ENCODE peak calls at places on chromosomes 13 and 19, in ten cellular contexts. Q, S, J, L, D, Y, A, N, U and C are unnamed samples.

GRCh38 chr13:27728271-27728670 is 64.0 kb upstream of the GSX1 start:
- DNase-seq in Y (no peak), J (no peak), Q (no peak), S (no peak), L (peak; percentile 28), A (no peak), N (no peak), D (no peak), U (no peak), C (peak; percentile 29)

GRCh38 chr13:89899302-89900103 is 1448.0 kb upstream of the MIR17HG start:
- DNase-seq in N (no peak), A (no peak), Y (no peak), Q (no peak), J (no peak), S (no peak), D (no peak), U (no peak), L (no peak), C (no peak)

GRCh38 chr19:33905473-33905936 is 108.8 kb downstream of the KCTD15 start:
- DNase-seq in J (no peak), D (peak; percentile 16), S (no peak), A (no peak), N (no peak), U (no peak), Y (peak; percentile 64), Q (no peak), L (peak; percentile 39), C (no peak)

GRCh38 chr13:26946675-26947342 is 186.2 kb upstream of the GPR12 start:
- DNase-seq in Q (peak; percentile 6), N (no peak), L (no peak), S (no peak), Y (no peak), J (peak; percentile 78), D (peak; percentile 54), U (no peak), A (no peak), C (peak; percentile 59)

GRCh38 chr19:18386543-18387251 is 739 bp downstream of the GDF15 start:
- DNase-seq in D (no peak), L (no peak), S (no peak), J (no peak), A (no peak), N (peak; percentile 67), Y (no peak), U (no peak), Q (no peak), C (peak; percentile 85)

GRCh38 chr13:25973576-25973975 is 78.2 kb downstream of the SHISA2 start:
- DNase-seq in Q (no peak), J (no peak), L (no peak), A (no peak), D (no peak), S (no peak), Y (no peak), U (no peak), N (no peak), C (no peak)

GRCh38 chr13:100581504-100581903 is 7.1 kb downstream of the GGACT start:
- DNase-seq in U (no peak), L (no peak), Q (no peak), D (no peak), S (no peak), A (no peak), Y (no peak), J (no peak), N (no peak), C (no peak)

GRCh38 chr13:35165205-35165604 is 223.1 kb downstream of the NBEA start:
- DNase-seq in A (no peak), N (no peak), D (no peak), S (no peak), Y (no peak), U (no peak), L (no peak), Q (no peak), J (no peak), C (no peak)

GRCh38 chr13:36385471-36385870 is 39.3 kb upstream of the SPART start:
- DNase-seq in S (no peak), Y (no peak), L (no peak), A (no peak), Q (no peak), U (no peak), D (peak; percentile 70), N (no peak), J (no peak), C (peak; percentile 26)

GRCh38 chr13:73073050-73073449 is 14.2 kb downstream of the KLF5 start:
- DNase-seq in S (no peak), N (no peak), J (no peak), U (no peak), L (no peak), D (no peak), A (no peak), Y (no peak), Q (no peak), C (no peak)